ENCODE peak calls at places on chromosomes 4 and X, in four cellular contexts. L is psoas muscle, V is iPS-NIHi11, W is prostate gland. I is an unnamed sample.

GRCh38 chr4:56424697-56425514 is 10.5 kb downstream of the PPAT start:
- DNase-seq in W (peak), V (peak), L (no peak), I (no peak)

GRCh38 chrX:84144281-84144680 is 43.7 kb downstream of the RPS6KA6 start:
- DNase-seq in V (no peak), L (no peak), W (no peak), I (no peak)

GRCh38 chrX:108456971-108457477 is 17.4 kb downstream of the COL4A5 start:
- DNase-seq in W (no peak), V (no peak), L (no peak), I (no peak)

GRCh38 chr4:38069271-38069760 is 109.1 kb downstream of the PTTG2 start:
- DNase-seq in W (peak), L (no peak), V (peak), I (peak)

GRCh38 chr4:8564595-8564994 is 15.6 kb upstream of the GPR78 start:
- DNase-seq in W (no peak), V (no peak), L (no peak), I (no peak)

GRCh38 chr4:3717241-3717640 is 48.9 kb upstream of the ADRA2C start:
- DNase-seq in L (peak), V (no peak), W (no peak), I (peak)

GRCh38 chrX:119008122-119008744 is 33.8 kb downstream of the LONRF3 start:
- DNase-seq in L (no peak), W (peak), V (peak), I (no peak)

GRCh38 chr4:107999932-108000539 is 10.3 kb downstream of the HADH start:
- DNase-seq in L (no peak), V (no peak), W (no peak), I (no peak)

GRCh38 chr4:86976801-86977485 is 42.1 kb downstream of the AFF1 start:
- DNase-seq in W (no peak), L (no peak), V (no peak), I (no peak)

GRCh38 chr4:106329027-106329618 is 12.8 kb downstream of the AIMP1 start:
- DNase-seq in V (peak), L (no peak), W (no peak), I (no peak)

GRCh38 chr4:76570141-76570989 is 135.3 kb downstream of the SHROOM3 start:
- DNase-seq in L (no peak), W (no peak), V (no peak), I (no peak)

GRCh38 chrX:40156472-40157227 is 58.9 kb upstream of the BCOR start:
- DNase-seq in W (no peak), V (no peak), L (no peak), I (no peak)

GRCh38 chr4:52059372-52059771 is 8.3 kb downstream of the SPATA18 start:
- DNase-seq in V (peak), W (peak), L (no peak), I (no peak)

I was measured in right cardiac atrium.